ENCODE peak calls at places on chromosome 12, in nine cellular contexts. K is anterior cingulate cortex; U is GM18507; B is stimulated activated CD8-positive, alpha-beta memory T cell treated with anti-CD3 and anti-CD28 coated beads, Interleukin-7, amount 100 ng/mL, for 1 hour; E is stimulated activated CD4-positive, alpha-beta T cell treated with anti-CD3 and anti-CD28 coated beads, Interleukin-2, amount 100 ng/mL, for 24 hours; X is body of pancreas; T is fibroblast of pulmonary artery; P is stimulated activated effector memory CD8-positive, alpha-beta T cell treated with anti-CD3 and anti-CD28 coated beads, Interleukin-12 subunit alpha, Interleukin-12 subunit beta, amount 100 ng/mL, for 72 hours; I is cardiac septum. H is an unnamed sample.
A peak's percentile ranks its signal among the peaks of the same experiment; 100 is the strongest.

GRCh38 chr12:65668981-65669695 is 155.1 kb upstream of the HMGA2 start:
- DNase-seq in E (no peak), K (no peak), T (no peak), I (no peak), U (no peak), X (no peak), B (no peak), P (no peak), H (no peak)

GRCh38 chr12:93425736-93426363 is 15.9 kb downstream of the UBE2N start:
- DNase-seq in T (no peak), K (no peak), I (no peak), B (no peak), P (no peak), E (no peak), X (no peak), U (no peak), H (no peak)

GRCh38 chr12:47156167-47156736 is 76.5 kb upstream of the AMIGO2 start:
- DNase-seq in K (no peak), I (no peak), E (no peak), U (no peak), X (peak; percentile 74), P (no peak), T (peak; percentile 94), B (no peak), H (no peak)

GRCh38 chr12:101557092-101557491 is 37.7 kb upstream of the MYBPC1 start:
- DNase-seq in T (no peak), U (no peak), P (no peak), K (no peak), B (no peak), E (no peak), X (no peak), I (no peak), H (no peak)

GRCh38 chr12:8996682-8997405 is 7.5 kb downstream of the KLRG1 start:
- DNase-seq in I (no peak), B (no peak), U (peak; percentile 33), T (peak; percentile 3), X (no peak), E (peak; percentile 41), P (no peak), K (no peak), H (no peak)

GRCh38 chr12:121693155-121693554 is 19.4 kb upstream of the TMEM120B start:
- DNase-seq in I (no peak), E (no peak), B (no peak), X (no peak), T (no peak), P (no peak), K (no peak), U (no peak), H (no peak)

GRCh38 chr12:15633201-15633600 is 156.0 kb downstream of the EPS8 start:
- DNase-seq in I (no peak), X (no peak), P (no peak), T (peak; percentile 49), E (no peak), K (no peak), U (no peak), B (no peak), H (no peak)

GRCh38 chr12:59151243-59151642 is 230.9 kb upstream of the LRIG3 start:
- DNase-seq in U (no peak), P (no peak), B (no peak), I (no peak), K (no peak), X (no peak), T (peak; percentile 20), E (no peak), H (no peak)

H was measured in central memory CD8-positive, alpha-beta T cell.